ENCODE peak calls at places on chromosomes 16 and 17, in ten cellular contexts. U is cardiac muscle cell; C is CD8-positive, alpha-beta T cell; V is thyroid gland; S is fibroblast of mammary gland; K is GM12865; Q is tibial nerve; A is sigmoid colon; G is A549; O is adrenal gland. D is an unnamed sample.

GRCh38 chr17:16255481-16255901 is 38.5 kb downstream of the PIGL start:
- DNase-seq in U (peak; percentile 66), C (no peak), V (peak; percentile 85), S (peak; percentile 47), K (no peak), Q (peak; percentile 18), A (peak; percentile 74), G (no peak), O (peak; percentile 74), D (no peak)

GRCh38 chr16:23006380-23006779 is 142.9 kb downstream of the USP31 start:
- DNase-seq in U (no peak), C (no peak), V (no peak), S (no peak), K (no peak), Q (no peak), A (no peak), G (no peak), O (no peak), D (no peak)

GRCh38 chr16:81432899-81433560 is 11.6 kb upstream of the CMIP start:
- DNase-seq in U (no peak), C (no peak), V (no peak), S (no peak), K (no peak), Q (no peak), A (no peak), G (no peak), O (no peak), D (no peak)

GRCh38 chr17:45895969-45896793 is 1.8 kb downstream of the MAPT start:
- DNase-seq in U (no peak), C (no peak), V (no peak), S (no peak), K (no peak), Q (no peak), A (no peak), G (peak; percentile 45), O (no peak), D (no peak)

GRCh38 chr17:79132271-79133064 is 57.8 kb downstream of the ENGASE start:
- DNase-seq in U (no peak), C (no peak), V (no peak), S (no peak), K (no peak), Q (no peak), A (no peak), G (no peak), O (no peak), D (no peak)

GRCh38 chr17:80943346-80944145 is 48.1 kb upstream of the CHMP6 start:
- DNase-seq in U (no peak), C (no peak), V (no peak), S (no peak), K (no peak), Q (no peak), A (peak; percentile 64), G (no peak), O (no peak), D (no peak)

GRCh38 chr17:64066709-64067108 is 46.3 kb upstream of the ICAM2 start:
- DNase-seq in U (no peak), C (no peak), V (no peak), S (no peak), K (no peak), Q (no peak), A (no peak), G (no peak), O (no peak), D (no peak)

GRCh38 chr17:9108166-9108565 is 86.9 kb downstream of the NTN1 start:
- DNase-seq in U (no peak), C (no peak), V (no peak), S (no peak), K (no peak), Q (no peak), A (no peak), G (no peak), O (no peak), D (no peak)

GRCh38 chr16:57677622-57678369 is 9.7 kb downstream of the ADGRG3 start:
- DNase-seq in U (no peak), C (no peak), V (peak; percentile 35), S (no peak), K (no peak), Q (no peak), A (peak; percentile 56), G (peak; percentile 56), O (no peak), D (no peak)

GRCh38 chr16:67246081-67246944 is 968 bp downstream of the FHOD1 start:
- DNase-seq in U (peak; percentile 89), C (peak; percentile 62), V (peak; percentile 96), S (peak; percentile 90), K (peak; percentile 87), Q (peak; percentile 64), A (peak; percentile 89), G (peak; percentile 79), O (peak; percentile 83), D (peak; percentile 50)

GRCh38 chr17:71379512-71379911 is 741.3 kb upstream of the SOX9 start:
- DNase-seq in U (no peak), C (no peak), V (no peak), S (no peak), K (no peak), Q (no peak), A (no peak), G (no peak), O (no peak), D (no peak)

GRCh38 chr17:42617956-42618431 is 8.5 kb downstream of the TUBG1 start:
- DNase-seq in U (no peak), C (no peak), V (no peak), S (no peak), K (peak; percentile 83), Q (no peak), A (no peak), G (no peak), O (no peak), D (no peak)

GRCh38 chr17:39705786-39706348 is 6.0 kb downstream of the ERBB2 start:
- DNase-seq in U (no peak), C (no peak), V (peak; percentile 95), S (no peak), K (no peak), Q (no peak), A (no peak), G (no peak), O (no peak), D (no peak)
- TF ChIP-seq CTCF in U (no peak), C (no peak), V (peak; percentile 51), S (no peak), K (no peak), Q (no peak), A (no peak), G (no peak), O (no peak), D (no peak)

DNA sequence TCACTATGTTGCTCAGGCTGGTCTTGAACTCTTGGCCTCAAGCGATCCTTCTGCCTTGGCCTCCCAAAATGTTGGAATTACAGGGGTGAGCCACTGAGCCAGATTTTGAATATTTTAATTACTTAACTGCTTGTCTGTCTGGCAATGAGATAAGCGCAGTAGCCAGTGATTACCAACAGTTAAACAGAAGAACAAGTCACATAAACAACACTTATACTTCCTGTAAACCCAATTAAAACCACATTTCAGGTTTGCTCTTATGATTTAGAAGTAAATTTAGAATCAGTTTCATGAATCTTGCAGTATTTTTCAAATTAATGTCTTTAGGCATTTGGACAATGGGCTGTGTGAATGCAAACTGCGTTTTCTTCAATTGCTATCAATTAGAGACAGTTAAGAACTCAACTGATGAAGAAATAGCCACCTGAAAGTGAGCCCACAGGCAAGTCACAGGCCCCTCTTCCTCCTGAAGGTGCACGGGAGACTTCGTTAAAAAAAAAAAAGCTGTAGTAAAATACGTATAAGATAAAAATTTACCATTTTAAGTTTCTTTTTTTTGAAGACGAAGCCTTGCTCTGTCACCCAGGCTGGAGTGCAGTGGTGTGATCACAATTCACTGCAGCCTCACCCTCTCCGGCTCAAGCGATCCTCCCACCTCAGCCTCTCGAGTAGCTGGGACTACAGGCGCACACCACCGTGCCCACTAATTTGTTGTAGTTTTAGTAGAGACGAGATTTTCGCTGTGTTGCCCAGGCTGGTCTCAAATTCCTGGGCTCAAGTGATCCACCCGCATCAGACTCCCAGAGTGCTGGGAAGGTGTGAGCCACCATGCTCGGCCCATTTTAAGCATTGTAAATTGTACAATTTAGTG is 73.0 kb downstream of the PITPNC1 start:
- DNase-seq in U (no peak), C (peak; percentile 48), V (no peak), S (no peak), K (no peak), Q (no peak), A (no peak), G (no peak), O (no peak), D (no peak)
- H3K4me3 ChIP-seq in U (no peak overlapping the region), C (no peak overlapping the region), V (no peak overlapping the region), S (no peak overlapping the region), K (no peak overlapping the region), Q (no peak overlapping the region), A (no peak overlapping the region), G (no peak overlapping the region), O (no peak overlapping the region), D (no peak overlapping the region)

GRCh38 chr17:19812407-19812806 is 55.3 kb downstream of the ULK2 start:
- DNase-seq in U (no peak), C (no peak), V (no peak), S (peak; percentile 10), K (no peak), Q (no peak), A (no peak), G (peak; percentile 50), O (no peak), D (no peak)
- TF ChIP-seq CTCF in U (peak; percentile 16), C (no peak), V (no peak), S (peak; percentile 20), K (peak; percentile 22), Q (no peak), A (no peak), G (peak; percentile 46), O (peak; percentile 17), D (peak; percentile 60)

GRCh38 chr17:12575641-12576040 is 90.0 kb upstream of the MYOCD start:
- DNase-seq in U (no peak), C (no peak), V (no peak), S (no peak), K (no peak), Q (no peak), A (no peak), G (no peak), O (no peak), D (no peak)

GRCh38 chr17:12574525-12574924 is 91.2 kb upstream of the MYOCD start:
- DNase-seq in U (no peak), C (no peak), V (no peak), S (no peak), K (no peak), Q (no peak), A (no peak), G (no peak), O (no peak), D (no peak)

GRCh38 chr17:12584727-12585126 is 81.0 kb upstream of the MYOCD start:
- DNase-seq in U (no peak), C (no peak), V (no peak), S (no peak), K (no peak), Q (no peak), A (no peak), G (no peak), O (no peak), D (no peak)

GRCh38 chr17:12580640-12581039 is 85.0 kb upstream of the MYOCD start:
- DNase-seq in U (peak; percentile 57), C (no peak), V (no peak), S (no peak), K (no peak), Q (no peak), A (no peak), G (no peak), O (no peak), D (no peak)

DNA sequence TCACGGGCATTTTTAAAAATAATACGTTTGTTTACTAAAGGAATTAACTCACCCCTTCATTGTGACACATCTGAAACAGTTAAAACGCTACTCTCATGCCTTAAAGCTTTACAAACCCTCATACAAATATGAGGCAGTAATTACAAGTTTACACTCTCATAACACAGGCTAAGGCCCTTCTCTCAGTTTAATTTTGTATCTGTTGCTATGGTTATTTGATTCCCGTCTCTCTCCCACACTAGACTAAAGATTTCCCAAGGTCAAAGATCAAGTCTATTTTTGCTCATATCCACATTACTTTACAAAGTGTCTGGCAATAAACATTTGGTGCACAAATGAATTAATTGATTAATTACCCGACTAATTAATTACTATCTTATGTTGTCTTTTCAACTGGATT is 86.4 kb upstream of the MYOCD start:
- DNase-seq in U (no peak), C (no peak), V (no peak), S (no peak), K (no peak), Q (no peak), A (no peak), G (no peak), O (no peak), D (no peak)
- H3K4me3 ChIP-seq in U (no peak overlapping the region), C (no peak overlapping the region), V (no peak overlapping the region), S (no peak overlapping the region), K (no peak overlapping the region), Q (no peak overlapping the region), A (no peak overlapping the region), G (no peak overlapping the region), O (no peak overlapping the region), D (no peak overlapping the region)

D was measured in BJ.